ENCODE peak calls at places on chromosomes 2 and 18, in four cellular contexts. One of them, this sample, is unnamed.

GRCh38 chr2:164917296-164917903 is 37.9 kb downstream of the SLC38A11 start:
- DNase-seq in AG09319: no peak
- DNase-seq in spleen: no peak
- DNase-seq in LNCaP clone FGC: no peak
- DNase-seq in this sample: peak; percentile 22

GRCh38 chr18:7559709-7560319 is 7.3 kb upstream of the PTPRM start:
- DNase-seq in AG09319: no peak
- DNase-seq in spleen: no peak
- DNase-seq in LNCaP clone FGC: no peak
- DNase-seq in this sample: no peak

GRCh38 chr18:44679912-44680270 is 797 bp upstream of the SETBP1 start:
- DNase-seq in AG09319: no peak
- DNase-seq in spleen: peak; percentile 90
- DNase-seq in LNCaP clone FGC: no peak
- DNase-seq in this sample: peak; percentile 24

GRCh38 chr2:37713258-37713700 is 41.8 kb upstream of the CDC42EP3 start:
- DNase-seq in AG09319: peak; percentile 68
- DNase-seq in spleen: no peak
- DNase-seq in LNCaP clone FGC: no peak
- DNase-seq in this sample: no peak

GRCh38 chr2:55163258-55163657 is 68.8 kb downstream of the CLHC1 start:
- DNase-seq in AG09319: no peak
- DNase-seq in spleen: no peak
- DNase-seq in LNCaP clone FGC: no peak
- DNase-seq in this sample: no peak

GRCh38 chr2:70960833-70961647 is 17.4 kb upstream of the ANKRD53 start:
- DNase-seq in AG09319: no peak
- DNase-seq in spleen: peak; percentile 73
- DNase-seq in LNCaP clone FGC: no peak
- DNase-seq in this sample: no peak

GRCh38 chr18:50970006-50970405 is 2.2 kb downstream of the ELAC1 start:
- DNase-seq in AG09319: no peak
- DNase-seq in spleen: no peak
- DNase-seq in LNCaP clone FGC: peak; percentile 96
- DNase-seq in this sample: no peak

GRCh38 chr2:167293172-167293781 is 405.0 kb downstream of the XIRP2 start:
- DNase-seq in AG09319: no peak
- DNase-seq in spleen: no peak
- DNase-seq in LNCaP clone FGC: no peak
- DNase-seq in this sample: peak; percentile 11

GRCh38 chr2:11203480-11203879 is 48.2 kb downstream of the SLC66A3 start:
- DNase-seq in AG09319: no peak
- DNase-seq in spleen: no peak
- DNase-seq in LNCaP clone FGC: peak; percentile 11
- DNase-seq in this sample: no peak

GRCh38 chr2:233460726-233461431 is 105.7 kb downstream of the USP40 start:
- DNase-seq in AG09319: no peak
- DNase-seq in spleen: peak; percentile 73
- DNase-seq in LNCaP clone FGC: no peak
- DNase-seq in this sample: no peak

DNA sequence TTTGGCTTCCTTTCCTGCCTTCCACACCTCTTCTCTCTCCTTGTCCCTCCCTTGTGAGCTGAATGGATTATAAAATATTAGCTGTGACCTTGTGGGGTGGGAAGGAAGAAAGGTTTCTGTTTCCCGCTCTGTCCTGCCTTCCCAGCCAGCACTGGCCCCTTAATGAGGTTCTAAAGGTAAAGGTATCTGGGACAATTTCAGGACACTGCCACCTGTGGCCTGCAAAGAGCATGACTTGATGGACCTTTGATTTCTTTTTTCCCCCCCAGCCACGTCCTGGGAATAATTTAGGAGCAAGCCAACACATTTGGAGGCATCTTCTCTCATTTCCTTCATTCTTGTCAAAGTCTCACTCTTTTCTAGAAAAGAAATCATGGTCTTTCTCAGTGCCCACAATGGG is 246.7 kb upstream of the EPAS1 start:
- DNase-seq in AG09319: no peak
- DNase-seq in spleen: no peak
- DNase-seq in LNCaP clone FGC: no peak
- DNase-seq in this sample: no peak
- TF ChIP-seq CTCF in AG09319: no peak
- TF ChIP-seq CTCF in spleen: no peak
- TF ChIP-seq CTCF in LNCaP clone FGC: no peak
- TF ChIP-seq CTCF in this sample: peak; percentile 33

DNA sequence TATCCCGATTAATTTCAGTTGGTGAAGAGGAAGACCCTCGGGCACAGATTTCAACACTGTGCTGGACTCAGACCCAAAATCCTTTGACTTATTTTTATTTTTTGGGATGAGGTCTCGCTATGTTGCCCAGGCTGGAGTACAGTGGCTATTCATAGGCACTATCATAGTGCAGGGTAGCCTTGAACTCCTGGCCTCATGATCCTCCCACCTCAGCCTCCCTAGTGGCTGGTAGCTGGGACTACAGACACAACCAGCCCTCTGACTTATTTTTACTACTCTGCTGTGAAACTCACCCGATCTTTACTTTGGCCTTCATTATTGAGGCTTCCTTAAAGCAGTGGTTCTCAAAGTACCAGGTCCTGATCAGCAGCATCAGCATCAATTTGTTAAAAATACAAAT is 18.2 kb upstream of the ADAM17 start:
- DNase-seq in AG09319: no peak
- DNase-seq in spleen: no peak
- DNase-seq in LNCaP clone FGC: no peak
- DNase-seq in this sample: no peak
- TF ChIP-seq CTCF in AG09319: no peak
- TF ChIP-seq CTCF in spleen: no peak
- TF ChIP-seq CTCF in LNCaP clone FGC: no peak
- TF ChIP-seq CTCF in this sample: no peak

DNA sequence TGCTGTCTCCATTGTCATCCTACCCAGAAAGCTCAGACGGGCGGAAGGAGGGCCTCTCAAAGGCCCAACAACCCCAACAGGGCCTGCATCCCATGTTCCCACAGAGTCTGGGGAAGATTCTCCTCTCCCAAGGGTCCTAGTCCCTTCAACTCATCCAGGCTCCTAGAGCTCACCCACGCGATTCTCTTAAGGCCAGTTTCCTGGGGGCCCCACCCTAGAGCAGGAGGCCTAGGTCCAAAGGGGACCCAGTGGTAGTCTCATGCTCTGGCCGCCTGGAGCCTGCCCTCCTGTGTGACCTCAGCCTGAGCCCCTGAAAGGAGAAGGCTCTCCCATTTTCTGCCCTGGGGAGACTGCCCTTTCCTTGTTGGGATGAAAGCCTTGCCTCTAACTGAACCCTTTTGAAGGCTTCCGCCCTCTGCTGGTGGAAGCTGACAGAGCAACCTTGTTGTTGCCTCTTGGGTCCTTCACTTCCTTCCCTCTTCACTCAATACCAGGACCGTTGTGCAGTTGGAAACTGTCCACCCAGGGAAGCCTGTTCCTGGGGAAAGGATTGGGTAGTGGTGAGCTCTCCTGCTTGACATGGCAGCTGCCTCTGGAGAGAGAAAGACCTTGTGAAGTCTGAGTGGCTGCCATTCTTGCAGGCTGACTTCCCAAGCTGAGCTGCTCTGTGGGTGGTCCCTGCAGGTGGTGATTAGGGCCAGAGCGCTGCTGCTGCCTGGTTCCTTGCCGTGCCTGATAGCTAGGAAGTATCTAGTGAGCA is 86.0 kb upstream of the ALPP start:
- DNase-seq in AG09319: peak; percentile 12
- DNase-seq in spleen: peak; percentile 84
- DNase-seq in LNCaP clone FGC: no peak
- DNase-seq in this sample: peak; percentile 46
- TF ChIP-seq CTCF in AG09319: peak; percentile 61
- TF ChIP-seq CTCF in spleen: peak; percentile 25
- TF ChIP-seq CTCF in LNCaP clone FGC: peak; percentile 71
- TF ChIP-seq CTCF in this sample: peak; percentile 75

DNA sequence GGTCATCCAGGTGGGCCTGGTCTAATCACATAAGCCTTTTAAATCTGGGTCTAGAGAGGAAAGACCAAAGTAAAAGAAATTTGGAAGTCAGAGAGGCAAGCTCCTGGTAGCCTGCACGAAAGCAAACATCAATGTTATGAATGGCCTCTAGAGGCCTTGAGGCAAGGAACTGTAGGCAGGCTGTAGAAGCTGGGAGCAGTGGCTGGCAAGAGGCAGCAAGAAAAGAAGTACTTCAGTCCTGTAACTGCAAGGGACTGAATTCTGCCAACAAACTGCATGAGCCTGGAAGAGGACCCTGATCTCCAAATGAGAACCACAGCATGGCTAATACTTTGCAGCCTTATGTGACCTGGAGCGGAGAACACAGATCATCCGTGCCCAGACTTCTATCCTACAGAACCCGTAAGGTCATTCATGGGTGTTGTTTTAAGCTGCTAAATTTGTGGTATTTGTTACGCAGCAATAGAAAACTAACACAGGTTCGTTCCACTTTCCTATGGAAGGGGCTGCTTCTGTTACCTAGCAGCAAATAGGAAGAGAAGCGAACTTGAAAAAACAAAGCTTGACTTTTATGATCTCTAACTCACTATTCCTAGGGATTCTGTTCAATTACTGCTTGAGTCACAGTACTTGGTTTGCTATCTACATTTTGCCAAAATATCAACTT is 1.2 kb downstream of the IMMT start:
- DNase-seq in AG09319: no peak
- DNase-seq in spleen: no peak
- DNase-seq in LNCaP clone FGC: no peak
- DNase-seq in this sample: no peak
- TF ChIP-seq CTCF in AG09319: no peak
- TF ChIP-seq CTCF in spleen: no peak
- TF ChIP-seq CTCF in LNCaP clone FGC: no peak
- TF ChIP-seq CTCF in this sample: no peak

GRCh38 chr2:28662468-28663095 is 89.0 kb upstream of the PPP1CB start:
- DNase-seq in AG09319: no peak
- DNase-seq in spleen: no peak
- DNase-seq in LNCaP clone FGC: no peak
- DNase-seq in this sample: no peak

GRCh38 chr2:28662044-28662443 is 89.6 kb upstream of the PPP1CB start:
- DNase-seq in AG09319: no peak
- DNase-seq in spleen: no peak
- DNase-seq in LNCaP clone FGC: no peak
- DNase-seq in this sample: no peak

GRCh38 chr2:28661589-28662001 is 90.0 kb upstream of the PPP1CB start:
- DNase-seq in AG09319: peak; percentile 55
- DNase-seq in spleen: no peak
- DNase-seq in LNCaP clone FGC: peak; percentile 49
- DNase-seq in this sample: no peak

GRCh38 chr2:28664120-28664842 is 87.3 kb upstream of the PPP1CB start:
- DNase-seq in AG09319: no peak
- DNase-seq in spleen: no peak
- DNase-seq in LNCaP clone FGC: no peak
- DNase-seq in this sample: no peak

DNA sequence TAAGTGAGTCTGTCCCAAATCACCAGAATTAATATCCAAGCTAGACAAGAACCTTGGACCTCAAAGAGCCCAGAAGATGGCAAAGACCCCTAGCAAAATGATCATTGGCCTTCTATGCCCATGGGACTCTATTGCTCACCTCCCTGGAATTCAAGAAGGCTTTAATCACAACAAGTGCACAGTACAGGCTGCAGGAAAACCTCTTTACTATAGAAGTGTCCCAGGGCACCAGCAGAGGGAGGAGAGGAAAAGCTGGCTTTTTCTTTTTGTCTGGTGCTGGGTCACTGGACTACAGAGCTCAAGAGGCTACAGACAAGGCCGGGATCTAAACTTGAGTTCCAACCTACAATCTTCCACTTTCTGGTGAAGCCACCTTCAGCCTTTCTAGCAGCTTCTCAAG is 88.3 kb upstream of the PPP1CB start:
- DNase-seq in AG09319: no peak
- DNase-seq in spleen: no peak
- DNase-seq in LNCaP clone FGC: no peak
- DNase-seq in this sample: no peak
- TF ChIP-seq CTCF in AG09319: peak; percentile 43
- TF ChIP-seq CTCF in spleen: no peak
- TF ChIP-seq CTCF in LNCaP clone FGC: no peak
- TF ChIP-seq CTCF in this sample: peak; percentile 11

GRCh38 chr2:187877391-187877790 is 323.2 kb upstream of the TFPI start:
- DNase-seq in AG09319: no peak
- DNase-seq in spleen: no peak
- DNase-seq in LNCaP clone FGC: no peak
- DNase-seq in this sample: no peak
- TF ChIP-seq CTCF in AG09319: no peak
- TF ChIP-seq CTCF in spleen: no peak
- TF ChIP-seq CTCF in LNCaP clone FGC: no peak
- TF ChIP-seq CTCF in this sample: no peak

GRCh38 chr18:46859855-46860254 is 57.5 kb downstream of the PIAS2 start:
- DNase-seq in AG09319: no peak
- DNase-seq in spleen: no peak
- DNase-seq in LNCaP clone FGC: no peak
- DNase-seq in this sample: no peak

GRCh38 chr18:46858290-46858689 is 59.0 kb downstream of the PIAS2 start:
- DNase-seq in AG09319: no peak
- DNase-seq in spleen: no peak
- DNase-seq in LNCaP clone FGC: no peak
- DNase-seq in this sample: no peak

DNA sequence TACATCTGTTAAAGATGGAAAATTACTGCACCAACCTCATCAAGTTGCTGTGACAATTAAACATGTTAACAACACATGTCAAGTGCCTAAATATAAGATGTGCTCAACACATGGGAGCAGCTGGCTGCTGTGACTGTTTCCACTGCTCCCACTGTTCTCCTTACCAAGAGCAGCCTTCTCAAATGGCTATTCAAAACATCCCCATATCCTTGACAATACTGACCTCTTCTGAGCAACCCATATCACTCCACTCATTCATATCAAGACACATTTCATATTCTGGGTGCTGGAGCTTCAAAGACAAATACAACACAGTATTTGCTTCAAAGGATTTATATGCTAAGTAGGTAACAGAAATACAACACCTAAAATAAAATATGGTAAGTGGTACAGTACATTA is 60.3 kb downstream of the PIAS2 start:
- DNase-seq in AG09319: no peak
- DNase-seq in spleen: no peak
- DNase-seq in LNCaP clone FGC: no peak
- DNase-seq in this sample: no peak
- TF ChIP-seq CTCF in AG09319: no peak
- TF ChIP-seq CTCF in spleen: no peak
- TF ChIP-seq CTCF in LNCaP clone FGC: peak; percentile 11
- TF ChIP-seq CTCF in this sample: no peak

This sample was measured in progenitor cell of endocrine pancreas.